ENCODE peak calls at places on chromosomes 4 and X, in eight cellular contexts. Y is mammary epithelial cell, R is thoracic aorta, A is cardiac muscle cell, S is suprapubic skin, E is right lobe of liver, T is endodermal cell, G is psoas muscle. P is an unnamed sample.
A peak's percentile ranks its signal among the peaks of the same experiment; 100 is the strongest.

GRCh38 chr4:182717788-182718583 is 199.2 kb downstream of the DCTD start:
- DNase-seq in Y (no peak), R (no peak), A (no peak), S (no peak), E (no peak), T (no peak), G (no peak), P (no peak)

GRCh38 chr4:144599621-144600020 is 46.3 kb upstream of the HHIP start:
- DNase-seq in Y (no peak), R (no peak), A (no peak), S (no peak), E (no peak), T (no peak), G (no peak), P (no peak)

GRCh38 chrX:17669458-17669857 is 67.8 kb upstream of the SCML1 start:
- DNase-seq in Y (no peak), R (no peak), A (no peak), S (no peak), E (no peak), T (no peak), G (no peak), P (no peak)

GRCh38 chrX:30971761-30972603 is 82.9 kb upstream of the TAB3 start:
- DNase-seq in Y (peak; percentile 37), R (no peak), A (peak; percentile 75), S (no peak), E (no peak), T (peak; percentile 66), G (no peak), P (no peak)

GRCh38 chrX:134202561-134202960 is 34.4 kb upstream of the CCDC160 start:
- DNase-seq in Y (no peak), R (no peak), A (peak; percentile 38), S (no peak), E (no peak), T (peak; percentile 80), G (no peak), P (no peak)

GRCh38 chr4:42819863-42820514 is 72.5 kb upstream of the GRXCR1 start:
- DNase-seq in Y (no peak), R (no peak), A (no peak), S (no peak), E (no peak), T (no peak), G (no peak), P (no peak)

GRCh38 chr4:79141530-79141929 is 184.3 kb downstream of the NAA11 start:
- DNase-seq in Y (peak; percentile 3), R (no peak), A (peak; percentile 82), S (no peak), E (no peak), T (peak; percentile 90), G (no peak), P (no peak)

GRCh38 chr4:95560791-95561190 is 12.0 kb upstream of the UNC5C start:
- DNase-seq in Y (no peak), R (no peak), A (no peak), S (no peak), E (no peak), T (no peak), G (no peak), P (no peak)

GRCh38 chr4:23174179-23174578 is 481.4 kb downstream of the GBA3 start:
- DNase-seq in Y (no peak), R (no peak), A (no peak), S (no peak), E (no peak), T (no peak), G (no peak), P (no peak)
- TF ChIP-seq CTCF in Y (no peak), R (no peak), A (no peak), S (no peak), E (no peak), T (no peak), G (no peak), P (no peak)

DNA sequence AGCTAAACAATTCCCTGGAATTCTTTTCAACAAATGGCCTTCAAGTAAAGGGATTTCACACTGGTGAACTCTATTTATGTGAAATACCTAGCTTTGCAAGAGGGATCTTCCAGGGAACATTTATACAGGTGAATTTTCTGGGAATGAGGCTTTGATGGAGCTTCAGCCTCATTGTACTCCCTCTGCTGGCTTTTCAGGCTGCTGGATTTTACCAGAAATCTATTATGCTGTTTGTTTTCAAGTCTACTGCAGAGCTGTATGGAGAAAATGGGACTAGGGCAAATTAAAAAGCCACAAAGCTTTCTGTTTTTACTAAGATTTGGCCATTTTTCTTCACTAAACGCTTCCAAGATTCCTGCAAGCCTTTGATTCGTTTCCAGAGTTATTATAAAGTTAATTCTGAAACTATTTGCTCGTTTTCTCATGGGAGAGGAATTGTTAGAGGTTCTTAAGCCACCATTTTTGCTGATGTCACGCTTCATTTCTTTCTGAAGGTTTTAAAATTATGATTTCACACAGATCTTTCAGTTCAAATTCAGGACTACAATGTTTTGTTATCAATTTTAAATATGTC is 31.6 kb downstream of the KDM6A start:
- DNase-seq in Y (no peak), R (no peak), A (no peak), S (no peak), E (no peak), T (no peak), G (no peak), P (no peak)
- H3K4me1 ChIP-seq in Y (peaks cover 16% of the 10 kb centered on the region), R (peaks cover 20% of the 10 kb centered on the region), A (no peaks in the 10 kb centered on the region), S (peaks cover 15% of the 10 kb centered on the region), E (no peaks in the 10 kb centered on the region), T (no peaks in the 10 kb centered on the region), G (peaks cover 72% of the 10 kb centered on the region), P (peaks cover 11% of the 10 kb centered on the region)

GRCh38 chrX:63784346-63784901 is 590 bp downstream of the ARHGEF9 start:
- DNase-seq in Y (no peak), R (no peak), A (no peak), S (no peak), E (no peak), T (no peak), G (no peak), P (no peak)
- H3K4me3 ChIP-seq in Y (no peak overlapping the region), R (peak overlapping the region; percentile 80), A (peak overlapping the region; percentile 41), S (peak overlapping the region; percentile 44), E (peak overlapping the region; percentile 32), T (peak overlapping the region; percentile 64), G (peak overlapping the region; percentile 52), P (peak overlapping the region; percentile 41)

DNA sequence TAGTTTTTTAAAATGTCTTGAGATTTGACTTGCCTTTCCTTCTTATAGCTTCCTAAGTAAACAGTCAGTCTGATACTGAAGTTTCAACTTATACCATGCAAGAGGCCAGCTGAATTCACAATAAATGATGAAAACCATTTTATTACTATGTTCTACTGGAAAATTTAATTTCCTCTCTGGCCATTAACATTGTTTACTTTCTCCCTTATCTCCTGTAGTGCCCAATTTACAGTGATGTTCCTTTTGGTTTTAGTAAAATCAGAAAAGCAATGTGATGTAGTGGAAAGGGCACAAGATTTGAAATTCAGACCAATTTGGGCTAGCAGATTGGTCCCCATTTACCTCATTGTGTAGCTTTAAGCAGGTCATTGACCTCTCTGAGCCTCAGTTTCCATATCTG is 54.2 kb downstream of the SLC9A6 start:
- DNase-seq in Y (no peak), R (no peak), A (no peak), S (no peak), E (no peak), T (no peak), G (no peak), P (no peak)
- TF ChIP-seq CTCF in Y (no peak), R (no peak), A (no peak), S (no peak), E (no peak), T (no peak), G (no peak), P (no peak)

GRCh38 chr4:139763668-139764067 is 98.0 kb downstream of the MGST2 start:
- DNase-seq in Y (no peak), R (no peak), A (peak; percentile 84), S (no peak), E (no peak), T (no peak), G (no peak), P (no peak)
- H3K4me1 ChIP-seq in Y (no peaks in the 10 kb centered on the region), R (peaks cover 29% of the 10 kb centered on the region), A (peaks cover 54% of the 10 kb centered on the region), S (peaks cover 10% of the 10 kb centered on the region), E (no peaks in the 10 kb centered on the region), T (peaks cover 24% of the 10 kb centered on the region), G (peaks cover 58% of the 10 kb centered on the region), P (peaks cover 46% of the 10 kb centered on the region)

GRCh38 chrX:9293051-9293496 is 171.8 kb upstream of the TBL1X start:
- DNase-seq in Y (no peak), R (no peak), A (peak; percentile 22), S (no peak), E (no peak), T (peak; percentile 78), G (no peak), P (no peak)
- H3K4me3 ChIP-seq in Y (no peak overlapping the region), R (no peak overlapping the region), A (no peak overlapping the region), S (no peak overlapping the region), E (no peak overlapping the region), T (no peak overlapping the region), G (no peak overlapping the region), P (no peak overlapping the region)

P was measured in upper lobe of right lung.